ENCODE peak calls at places on chromosomes 4 and X, in eight cellular contexts. U is astrocyte of the cerebellum, B is gastrocnemius medialis, Q is memory B cell, G is testis, C is IMR-90, T is AG08396, P is T47D. E is an unnamed sample.

GRCh38 chrX:150569155-150569477 is 695 bp downstream of the MTM1 start:
- DNase-seq in C (peak; percentile 43), B (no peak), G (no peak), Q (peak; percentile 51), P (no peak), U (no peak), T (no peak), E (peak; percentile 17)

GRCh38 chr4:2792711-2793577 is at the start of gene SH3BP2:
- DNase-seq in P (peak; percentile 85), U (no peak), B (peak; percentile 58), C (peak; percentile 49), Q (no peak), T (peak; percentile 91), G (peak; percentile 85), E (peak; percentile 17)

GRCh38 chr4:115119804-115120352 is 6.5 kb upstream of the NDST4 start:
- DNase-seq in B (no peak), T (no peak), U (no peak), P (peak; percentile 6), Q (no peak), G (no peak), C (no peak), E (no peak)

GRCh38 chr4:17347445-17347844 is 164.4 kb downstream of the QDPR start:
- DNase-seq in C (peak; percentile 19), U (peak; percentile 11), Q (no peak), P (peak; percentile 47), T (peak; percentile 50), B (no peak), G (no peak), E (peak; percentile 27)

GRCh38 chr4:55808187-55808586 is 11.4 kb upstream of the EXOC1L start:
- DNase-seq in T (no peak), U (no peak), P (no peak), G (no peak), Q (no peak), B (no peak), C (no peak), E (no peak)

GRCh38 chr4:161189286-161190134 is 974.3 kb downstream of the FSTL5 start:
- DNase-seq in C (no peak), Q (no peak), P (no peak), T (no peak), U (peak; percentile 72), G (no peak), B (no peak), E (no peak)

GRCh38 chr4:56129431-56129861 is 180.7 kb downstream of the CEP135 start:
- DNase-seq in T (no peak), C (no peak), B (no peak), P (peak; percentile 80), Q (no peak), U (no peak), G (peak; percentile 84), E (no peak)

GRCh38 chr4:5710065-5710961 is 688 bp upstream of the EVC start:
- DNase-seq in P (no peak), G (no peak), C (peak; percentile 18), T (peak; percentile 67), B (no peak), Q (no peak), U (no peak), E (no peak)

GRCh38 chr4:86993909-86994672 is 59.3 kb downstream of the AFF1 start:
- DNase-seq in T (no peak), Q (no peak), C (no peak), U (no peak), B (no peak), P (no peak), G (no peak), E (no peak)

GRCh38 chr4:125140966-125141495 is 173.7 kb upstream of the FAT4 start:
- DNase-seq in T (peak; percentile 7), U (no peak), B (no peak), Q (no peak), P (no peak), C (peak; percentile 74), G (no peak), E (peak; percentile 59)

GRCh38 chr4:119207051-119207450 is 5.5 kb upstream of the USP53 start:
- DNase-seq in U (no peak), Q (no peak), P (no peak), T (no peak), B (no peak), C (peak; percentile 50), G (no peak), E (peak; percentile 54)

GRCh38 chrX:40083979-40084359 is 13.8 kb downstream of the BCOR start:
- DNase-seq in P (no peak), G (no peak), B (no peak), U (no peak), T (no peak), C (no peak), Q (no peak), E (no peak)